ENCODE peak calls at places on chromosomes 13 and 19, in ten cellular contexts. H is anterior cingulate cortex; O is kidney tubule cell; W is ascending aorta; A is GM04503; N is stimulated activated naive CD4-positive, alpha-beta T cell; L is cardiac fibroblast; D is RWPE1; E is stimulated activated CD4-positive, alpha-beta T cell treated with anti-CD3 and anti-CD28 coated beads, Interleukin-1b, Interleukin-23, amount 100 ng/mL, for 24 hours; V is nephron progenitor cell. J is an unnamed sample.

GRCh38 chr19:17475541-17476115 is 5.3 kb downstream of the SLC27A1 start:
- DNase-seq in H (peak), O (no peak), W (no peak), A (peak), N (no peak), L (peak), D (no peak), E (no peak), V (no peak), J (no peak)

GRCh38 chr13:87123987-87124784 is 547.0 kb upstream of the SLITRK5 start:
- DNase-seq in H (peak), O (peak), W (no peak), A (peak), N (no peak), L (peak), D (peak), E (no peak), V (peak), J (no peak)

GRCh38 chr13:53242015-53242414 is 213.4 kb downstream of the OLFM4 start:
- DNase-seq in H (no peak), O (no peak), W (no peak), A (no peak), N (no peak), L (no peak), D (no peak), E (no peak), V (no peak), J (no peak)

GRCh38 chr19:6229951-6230712 is 49.6 kb downstream of the MLLT1 start:
- DNase-seq in H (no peak), O (peak), W (no peak), A (no peak), N (no peak), L (no peak), D (no peak), E (no peak), V (no peak), J (no peak)

GRCh38 chr13:79306650-79307049 is 99.4 kb downstream of the RBM26 start:
- DNase-seq in H (no peak), O (no peak), W (no peak), A (no peak), N (no peak), L (no peak), D (no peak), E (no peak), V (no peak), J (no peak)

GRCh38 chr19:49414256-49414655 is 9.0 kb downstream of the PTH2 start:
- DNase-seq in H (no peak), O (no peak), W (no peak), A (no peak), N (no peak), L (no peak), D (no peak), E (no peak), V (no peak), J (no peak)

GRCh38 chr19:43763473-43763939 is 8.7 kb upstream of the SMG9 start:
- DNase-seq in H (no peak), O (peak), W (no peak), A (no peak), N (no peak), L (peak), D (no peak), E (no peak), V (no peak), J (no peak)

GRCh38 chr13:59409211-59409610 is 754.5 kb downstream of the DIAPH3 start:
- DNase-seq in H (no peak), O (no peak), W (no peak), A (no peak), N (no peak), L (peak), D (no peak), E (no peak), V (no peak), J (no peak)

GRCh38 chr13:59332966-59333365 is 830.8 kb downstream of the DIAPH3 start:
- DNase-seq in H (no peak), O (no peak), W (no peak), A (no peak), N (no peak), L (no peak), D (no peak), E (no peak), V (no peak), J (no peak)

GRCh38 chr19:3575260-3575741 is 2.6 kb downstream of the HMG20B start:
- DNase-seq in H (no peak), O (no peak), W (no peak), A (no peak), N (no peak), L (peak), D (no peak), E (no peak), V (peak), J (no peak)

GRCh38 chr19:6287269-6287885 is 7.6 kb upstream of the MLLT1 start:
- DNase-seq in H (no peak), O (no peak), W (no peak), A (no peak), N (no peak), L (no peak), D (no peak), E (no peak), V (no peak), J (no peak)

GRCh38 chr13:105974380-105974779 is 561.1 kb downstream of the EFNB2 start:
- DNase-seq in H (no peak), O (no peak), W (no peak), A (no peak), N (no peak), L (no peak), D (no peak), E (no peak), V (no peak), J (no peak)

GRCh38 chr13:99765869-99766268 is 205.7 kb downstream of the ZIC5 start:
- DNase-seq in H (no peak), O (no peak), W (no peak), A (no peak), N (no peak), L (no peak), D (no peak), E (no peak), V (no peak), J (no peak)

GRCh38 chr13:41995946-41996345 is 35.0 kb upstream of the VWA8 start:
- DNase-seq in H (no peak), O (peak), W (no peak), A (no peak), N (no peak), L (peak), D (no peak), E (no peak), V (no peak), J (no peak)

GRCh38 chr19:9139609-9140158 is 513 bp upstream of the ZNF317 start:
- DNase-seq in H (no peak), O (no peak), W (no peak), A (no peak), N (no peak), L (no peak), D (no peak), E (no peak), V (no peak), J (no peak)

GRCh38 chr13:29964181-29964845 is 113.9 kb upstream of the UBL3 start:
- DNase-seq in H (no peak), O (no peak), W (no peak), A (no peak), N (no peak), L (no peak), D (no peak), E (no peak), V (no peak), J (no peak)

GRCh38 chr19:18541992-18542935 is 1.1 kb downstream of the FKBP8 start:
- DNase-seq in H (no peak), O (no peak), W (no peak), A (no peak), N (no peak), L (peak), D (peak), E (no peak), V (peak), J (no peak)

GRCh38 chr19:8585894-8586750 is 8.9 kb upstream of the MYO1F start:
- DNase-seq in H (no peak), O (no peak), W (no peak), A (no peak), N (peak), L (peak), D (peak), E (peak), V (peak), J (no peak)

GRCh38 chr19:47240561-47240960 is 9.6 kb upstream of the BBC3 start:
- DNase-seq in H (no peak), O (no peak), W (no peak), A (no peak), N (no peak), L (no peak), D (no peak), E (no peak), V (no peak), J (no peak)

GRCh38 chr19:49339364-49340068 is 4.3 kb downstream of the CD37 start:
- DNase-seq in H (peak), O (peak), W (peak), A (no peak), N (no peak), L (peak), D (peak), E (no peak), V (peak), J (no peak)

GRCh38 chr13:77693449-77693940 is 4.0 kb upstream of the SLAIN1 start:
- DNase-seq in H (no peak), O (no peak), W (no peak), A (no peak), N (no peak), L (no peak), D (no peak), E (no peak), V (no peak), J (no peak)

GRCh38 chr19:54357381-54357780 is 7.3 kb downstream of the LAIR1 start:
- DNase-seq in H (no peak), O (no peak), W (no peak), A (no peak), N (no peak), L (no peak), D (no peak), E (no peak), V (no peak), J (no peak)

GRCh38 chr13:71242191-71242590 is 624.8 kb downstream of the DACH1 start:
- DNase-seq in H (peak), O (no peak), W (no peak), A (no peak), N (no peak), L (peak), D (no peak), E (no peak), V (no peak), J (no peak)

GRCh38 chr13:99053636-99054233 is 75.9 kb upstream of the DOCK9 start:
- DNase-seq in H (no peak), O (no peak), W (no peak), A (no peak), N (no peak), L (no peak), D (no peak), E (no peak), V (no peak), J (no peak)

GRCh38 chr19:8504171-8504570 is 1.7 kb upstream of the PRAM1 start:
- DNase-seq in H (no peak), O (no peak), W (no peak), A (no peak), N (no peak), L (no peak), D (no peak), E (no peak), V (no peak), J (no peak)

GRCh38 chr19:54517483-54517882 is 14.9 kb downstream of the LAIR2 start:
- DNase-seq in H (no peak), O (peak), W (no peak), A (no peak), N (peak), L (peak), D (peak), E (peak), V (peak), J (no peak)

GRCh38 chr19:33616346-33616745 is 5.4 kb upstream of the CHST8 start:
- DNase-seq in H (no peak), O (no peak), W (no peak), A (no peak), N (no peak), L (no peak), D (no peak), E (no peak), V (no peak), J (no peak)

GRCh38 chr19:31529121-31529520 is 179.9 kb upstream of the TSHZ3 start:
- DNase-seq in H (no peak), O (no peak), W (no peak), A (no peak), N (no peak), L (no peak), D (no peak), E (no peak), V (no peak), J (no peak)

GRCh38 chr19:28880735-28881401 is 332.1 kb downstream of the UQCRFS1 start:
- DNase-seq in H (no peak), O (no peak), W (no peak), A (no peak), N (no peak), L (no peak), D (no peak), E (no peak), V (no peak), J (no peak)

GRCh38 chr13:98504371-98504963 is 72.4 kb downstream of the STK24 start:
- DNase-seq in H (no peak), O (no peak), W (no peak), A (no peak), N (no peak), L (no peak), D (no peak), E (no peak), V (no peak), J (no peak)

GRCh38 chr13:43304449-43304848 is 281.1 kb downstream of the DNAJC15 start:
- DNase-seq in H (no peak), O (no peak), W (no peak), A (no peak), N (no peak), L (no peak), D (no peak), E (no peak), V (no peak), J (no peak)

GRCh38 chr19:35292421-35292820 is 460 bp downstream of the MAG start:
- DNase-seq in H (no peak), O (no peak), W (no peak), A (no peak), N (no peak), L (no peak), D (no peak), E (no peak), V (no peak), J (no peak)

GRCh38 chr19:42021185-42021584 is 27.2 kb upstream of the ATP1A3 start:
- DNase-seq in H (no peak), O (no peak), W (no peak), A (no peak), N (no peak), L (no peak), D (no peak), E (no peak), V (no peak), J (no peak)

GRCh38 chr19:35135389-35135909 is 590 bp upstream of the LGI4 start:
- DNase-seq in H (peak), O (peak), W (no peak), A (no peak), N (peak), L (peak), D (peak), E (peak), V (peak), J (peak)

GRCh38 chr13:67043901-67044300 is 186.2 kb downstream of the PCDH9 start:
- DNase-seq in H (no peak), O (no peak), W (no peak), A (no peak), N (no peak), L (peak), D (no peak), E (no peak), V (no peak), J (no peak)

GRCh38 chr13:55577847-55578210 is 1562.9 kb upstream of the PRR20A start:
- DNase-seq in H (no peak), O (no peak), W (no peak), A (no peak), N (no peak), L (no peak), D (no peak), E (no peak), V (no peak), J (no peak)

GRCh38 chr13:20525144-20525600 is 485 bp downstream of the CRYL1 start:
- DNase-seq in H (peak), O (peak), W (no peak), A (no peak), N (peak), L (peak), D (no peak), E (no peak), V (peak), J (no peak)